ENCODE peak calls at places on chromosomes 6 and 20, in nine cellular contexts. L is lower leg skin, S is heart left ventricle, D is prostate gland, Q is stomach, Y is transverse colon, M is adrenal gland, I is IMR-90, R is uterus. K is an unnamed sample.

GRCh38 chr20:18224968-18225568 is 63.3 kb upstream of the ZNF133 start:
- DNase-seq in M (peak), R (no peak), L (peak), S (peak), Q (peak), D (peak), Y (no peak), I (peak), K (no peak)

GRCh38 chr6:33286946-33287914 is 1.8 kb downstream of the WDR46 start:
- DNase-seq in Y (no peak), R (no peak), Q (no peak), I (no peak), M (no peak), D (no peak), S (no peak), L (no peak), K (no peak)

GRCh38 chr20:20780127-20780822 is 67.8 kb upstream of the RALGAPA2 start:
- DNase-seq in Q (peak), R (peak), Y (peak), L (peak), I (no peak), S (peak), M (peak), D (peak), K (no peak)

GRCh38 chr20:23301436-23302050 is 49.0 kb upstream of the NXT1 start:
- DNase-seq in Q (no peak), R (no peak), M (no peak), D (no peak), Y (no peak), I (no peak), L (no peak), S (no peak), K (no peak)

GRCh38 chr6:5869261-5869660 is 137.5 kb downstream of the NRN1 start:
- DNase-seq in D (no peak), I (no peak), Y (no peak), R (no peak), Q (no peak), M (no peak), L (no peak), S (no peak), K (no peak)

GRCh38 chr6:52958546-52959255 is 36.4 kb downstream of the GSTA4 start:
- DNase-seq in D (no peak), R (no peak), Q (no peak), M (no peak), I (no peak), Y (no peak), L (no peak), S (no peak), K (no peak)

GRCh38 chr20:38290829-38291581 is 13.0 kb upstream of the BPI start:
- DNase-seq in L (no peak), Y (no peak), M (no peak), Q (no peak), S (peak), D (no peak), R (peak), I (peak), K (no peak)

GRCh38 chr6:16728513-16729182 is 32.6 kb downstream of the ATXN1 start:
- DNase-seq in R (no peak), D (no peak), I (no peak), S (no peak), Y (no peak), Q (no peak), M (no peak), L (no peak), K (no peak)

GRCh38 chr6:15628499-15629131 is 34.2 kb downstream of the DTNBP1 start:
- DNase-seq in Q (no peak), S (no peak), R (no peak), L (no peak), I (peak), D (no peak), M (no peak), Y (no peak), K (no peak)

GRCh38 chr6:143579703-143580102 is 68.2 kb upstream of the FUCA2 start:
- DNase-seq in R (peak), D (no peak), S (peak), I (peak), L (peak), Y (no peak), Q (no peak), M (peak), K (no peak)

GRCh38 chr6:117397536-117398227 is 28.1 kb downstream of the ROS1 start:
- DNase-seq in I (no peak), Y (no peak), D (no peak), Q (no peak), L (no peak), S (no peak), M (no peak), R (no peak), K (no peak)

GRCh38 chr20:57755609-57756008 is 45.8 kb upstream of the PMEPA1 start:
- DNase-seq in D (no peak), I (no peak), Q (no peak), M (no peak), Y (no peak), R (peak), S (no peak), L (no peak), K (no peak)

GRCh38 chr20:3199976-3200755 is 4.3 kb downstream of the DDRGK1 start:
- DNase-seq in R (no peak), S (no peak), Q (no peak), I (no peak), D (no peak), Y (no peak), L (no peak), M (no peak), K (no peak)

GRCh38 chr6:127120109-127120786 is 1.8 kb downstream of the RSPO3 start:
- DNase-seq in D (no peak), Q (no peak), R (peak), M (no peak), S (no peak), I (no peak), L (no peak), Y (no peak), K (no peak)

GRCh38 chr6:46051962-46052361 is 36.3 kb upstream of the CLIC5 start:
- DNase-seq in D (no peak), M (no peak), Y (no peak), L (no peak), I (no peak), Q (no peak), R (no peak), S (no peak), K (no peak)

GRCh38 chr6:85041376-85041775 is 277.0 kb upstream of the TBX18 start:
- DNase-seq in S (no peak), Q (no peak), D (no peak), R (no peak), I (no peak), M (no peak), Y (no peak), L (no peak), K (no peak)

GRCh38 chr20:34061695-34062094 is 50.3 kb downstream of the EIF2S2 start:
- DNase-seq in D (no peak), Q (no peak), I (no peak), Y (no peak), R (no peak), M (no peak), L (no peak), S (no peak), K (no peak)

GRCh38 chr6:16766043-16766521 is 4.8 kb upstream of the ATXN1 start:
- DNase-seq in S (no peak), I (peak), M (no peak), D (no peak), Q (no peak), Y (no peak), L (no peak), R (no peak), K (no peak)

GRCh38 chr6:159077123-159077522 is 32.3 kb upstream of the TAGAP start:
- DNase-seq in Y (no peak), S (no peak), L (no peak), D (no peak), R (peak), M (no peak), I (no peak), Q (no peak), K (no peak)

GRCh38 chr6:146090474-146090873 is 61.6 kb downstream of the GRM1 start:
- DNase-seq in I (no peak), S (no peak), L (no peak), Q (no peak), M (no peak), R (no peak), D (no peak), Y (no peak), K (no peak)

GRCh38 chr6:7048859-7049258 is 58.9 kb upstream of the RREB1 start:
- DNase-seq in D (no peak), L (no peak), R (no peak), M (no peak), Q (no peak), I (no peak), Y (no peak), S (no peak), K (no peak)

GRCh38 chr6:19715166-19715558 is 122.0 kb upstream of the ID4 start:
- DNase-seq in Y (no peak), M (no peak), Q (no peak), I (no peak), D (no peak), S (no peak), L (no peak), R (no peak), K (no peak)

GRCh38 chr6:159431750-159432149 is 261.3 kb downstream of the SOD2 start:
- DNase-seq in L (no peak), R (no peak), D (no peak), S (no peak), Q (no peak), I (no peak), Y (no peak), M (no peak), K (no peak)

GRCh38 chr6:81895511-81896185 is 143.2 kb upstream of the TENT5A start:
- DNase-seq in L (no peak), I (peak), D (no peak), M (no peak), Q (no peak), R (no peak), Y (no peak), S (no peak), K (no peak)

GRCh38 chr6:113432729-113433505 is 424.2 kb upstream of the MARCKS start:
- DNase-seq in D (no peak), S (no peak), I (peak), Q (no peak), R (no peak), L (no peak), M (no peak), Y (no peak), K (no peak)
- H3K4me3 ChIP-seq in D (no peak), S (no peak), I (no peak), Q (no peak), R (no peak), L (no peak), M (no peak), Y (no peak), K (no peak)

GRCh38 chr6:129488313-129488712 is 221.7 kb downstream of the ARHGAP18 start:
- DNase-seq in Q (no peak), M (no peak), R (no peak), D (no peak), Y (no peak), I (no peak), L (no peak), S (no peak), K (no peak)

GRCh38 chr6:129491436-129491835 is 218.5 kb downstream of the ARHGAP18 start:
- DNase-seq in I (peak), Q (no peak), M (no peak), L (no peak), R (no peak), S (no peak), Y (no peak), D (no peak), K (no peak)

GRCh38 chr6:129492260-129492659 is 217.7 kb downstream of the ARHGAP18 start:
- DNase-seq in S (no peak), I (peak), Q (no peak), L (no peak), M (no peak), R (no peak), Y (no peak), D (no peak), K (no peak)

GRCh38 chr6:129489215-129489765 is 220.7 kb downstream of the ARHGAP18 start:
- DNase-seq in I (no peak), Q (no peak), S (no peak), D (no peak), Y (no peak), M (no peak), R (no peak), L (no peak), K (no peak)

GRCh38 chr6:129490551-129491245 is 219.3 kb downstream of the ARHGAP18 start:
- DNase-seq in M (peak), S (peak), D (no peak), Q (no peak), Y (peak), I (peak), R (peak), L (peak), K (no peak)
- TF ChIP-seq POLR2A in M (no peak), S (no peak), D (no peak), Q (no peak), Y (peak), I (peak), R (no peak), L (no peak), K (peak)

GRCh38 chr6:72739368-72739779 is 117.5 kb downstream of the KCNQ5 start:
- DNase-seq in M (no peak), L (no peak), Q (no peak), D (no peak), S (no peak), R (no peak), I (no peak), Y (no peak), K (no peak)
- H3K4me3 ChIP-seq in M (no peak), L (no peak), Q (no peak), D (no peak), S (no peak), R (no peak), I (no peak), Y (no peak), K (no peak)

GRCh38 chr20:63280929-63281545 is 8.4 kb downstream of the ARFGAP1 start:
- DNase-seq in R (no peak), M (no peak), Y (no peak), S (peak), L (no peak), I (no peak), Q (no peak), D (no peak), K (no peak)
- TF ChIP-seq POLR2A in R (no peak), M (no peak), Y (no peak), S (no peak), L (no peak), I (no peak), Q (no peak), D (no peak), K (no peak)

DNA sequence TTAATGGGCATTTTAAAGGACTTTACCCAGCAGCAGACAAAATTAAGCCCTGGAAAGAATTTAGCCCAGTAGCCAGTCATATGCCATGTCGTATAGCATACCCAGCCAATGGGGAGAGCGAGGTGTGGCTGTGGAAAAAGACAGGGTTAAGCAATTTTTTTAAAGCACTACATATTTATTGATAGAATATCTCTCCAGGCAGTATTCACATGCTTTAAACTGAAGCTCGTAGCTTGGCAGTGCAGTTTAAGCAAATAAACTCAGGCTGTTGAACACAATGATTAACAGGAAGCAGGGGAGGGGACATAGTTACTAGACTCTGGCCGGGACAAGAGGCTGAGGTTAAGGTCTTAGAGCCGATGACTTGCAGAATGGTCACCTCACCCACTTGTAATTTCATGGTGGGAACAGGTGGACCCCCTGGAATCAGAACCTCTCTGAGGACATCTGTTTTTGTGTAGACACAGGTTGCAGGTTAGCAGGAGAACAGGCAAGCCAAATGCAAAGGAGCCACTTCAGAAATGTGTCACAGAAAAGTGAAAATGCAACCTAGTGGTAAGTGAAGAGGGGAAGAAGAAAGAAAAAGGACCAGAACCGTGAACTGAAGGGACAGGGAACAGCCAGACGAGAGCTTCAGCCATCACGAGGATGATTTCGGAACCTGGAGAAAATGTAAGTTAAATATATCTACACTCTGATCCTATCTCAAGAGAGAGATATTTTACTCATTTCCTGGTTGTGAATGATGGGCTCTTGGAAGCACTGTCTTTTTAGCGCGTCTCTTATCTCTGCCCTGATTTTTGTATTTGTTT is 7.2 kb downstream of the GCNT2 start:
- DNase-seq in Y (peak), S (no peak), I (peak), R (no peak), Q (peak), D (peak), M (no peak), L (no peak), K (no peak)
- H3K4me3 ChIP-seq in Y (peak), S (peak), I (peak), R (peak), Q (peak), D (peak), M (no peak), L (no peak), K (peak)

GRCh38 chr6:3118353-3119039 is at the start of gene BPHL:
- DNase-seq in Y (peak), Q (peak), D (peak), L (peak), I (peak), M (peak), R (peak), S (peak), K (peak)
- TF ChIP-seq POLR2A in Y (peak), Q (no peak), D (peak), L (peak), I (peak), M (peak), R (peak), S (no peak), K (peak)

K was measured in esophagus squamous epithelium.